ENCODE peak calls at places on chromosomes 1 and 21, in four cellular contexts. I is IMR-90, C is uterus, S is fibroblast of lung. E is an unnamed sample. For H3K27me3 and H3K36me3, the result is how much of the 10 kb centered on the place peaks cover.

GRCh38 chr1:67314696-67315095 is 7.0 kb downstream of the IL12RB2 start:
- DNase-seq in I (no peak), S (no peak), C (no peak), E (no peak)

GRCh38 chr1:39933956-39934941 is 20.7 kb upstream of the MFSD2A start:
- DNase-seq in S (peak), I (peak), C (peak), E (peak)

GRCh38 chr1:169031566-169032224 is 74.8 kb upstream of the ATP1B1 start:
- DNase-seq in I (no peak), S (no peak), C (peak), E (no peak)

GRCh38 chr1:180194546-180195207 is 35.4 kb upstream of the LHX4 start:
- DNase-seq in S (no peak), C (no peak), I (no peak), E (no peak)

GRCh38 chr1:112957133-112957812 is 1.3 kb upstream of the SLC16A1 start:
- DNase-seq in C (peak), S (peak), I (peak), E (peak)

GRCh38 chr1:170978371-170978900 is 43.1 kb downstream of the MROH9 start:
- DNase-seq in S (no peak), C (no peak), I (no peak), E (no peak)

GRCh38 chr1:230807551-230808267 is 60.5 kb downstream of the CAPN9 start:
- DNase-seq in S (no peak), I (no peak), C (no peak), E (no peak)

GRCh38 chr1:242747233-242747632 is 222.7 kb upstream of the PLD5 start:
- DNase-seq in I (no peak), S (no peak), C (no peak), E (no peak)

GRCh38 chr1:245771521-245772281 is 616.9 kb downstream of the KIF26B start:
- DNase-seq in I (peak), S (peak), C (no peak), E (peak)

GRCh38 chr1:18199462-18199861 is 91.9 kb downstream of the IGSF21 start:
- DNase-seq in S (no peak), C (no peak), I (no peak), E (no peak)

GRCh38 chr1:62466982-62467532 is 30.2 kb downstream of the USP1 start:
- DNase-seq in I (peak), S (no peak), C (no peak), E (no peak)

GRCh38 chr1:10980841-10981727 is 31.4 kb upstream of the TARDBP start:
- DNase-seq in S (peak), I (no peak), C (no peak), E (peak)

GRCh38 chr21:17688912-17689874 is 76.5 kb upstream of the BTG3 start:
- DNase-seq in I (peak), S (no peak), C (peak), E (peak)

GRCh38 chr1:205936846-205937707 is 6.2 kb downstream of the SLC26A9 start:
- DNase-seq in C (no peak), I (peak), S (peak), E (peak)

GRCh38 chr1:200890818-200891773 is 3.6 kb upstream of the INAVA start:
- DNase-seq in C (no peak), I (peak), S (peak), E (peak)

GRCh38 chr1:89761901-89762300 is 58.9 kb upstream of the LRRC8D start:
- DNase-seq in S (no peak), C (no peak), I (no peak), E (peak)

GRCh38 chr1:161071886-161072371 is 2.2 kb upstream of the ARHGAP30 start:
- DNase-seq in S (peak), I (no peak), C (no peak), E (peak)

GRCh38 chr1:187928717-187929116 is 1100.0 kb downstream of the PLA2G4A start:
- DNase-seq in C (no peak), S (no peak), I (no peak), E (no peak)

GRCh38 chr1:61081637-61082335 is 575 bp upstream of the NFIA start:
- DNase-seq in I (peak), S (peak), C (peak), E (no peak)

GRCh38 chr1:219875860-219876259 is 52.5 kb downstream of the SLC30A10 start:
- DNase-seq in I (no peak), S (no peak), C (no peak), E (no peak)

GRCh38 chr1:91889717-91890459 is 3.9 kb upstream of the TGFBR3 start:
- DNase-seq in S (peak), I (peak), C (no peak), E (peak)

GRCh38 chr1:170530972-170531757 is 801 bp upstream of the GORAB start:
- DNase-seq in S (peak), I (no peak), C (peak), E (no peak)

GRCh38 chr1:64220241-64220640 is 16.8 kb downstream of the UBE2U start:
- DNase-seq in C (no peak), S (peak), I (no peak), E (no peak)

GRCh38 chr1:203045821-203046594 is 19.7 kb downstream of the PPFIA4 start:
- DNase-seq in S (no peak), I (peak), C (peak), E (no peak)

GRCh38 chr1:152348447-152348846 is 11.4 kb downstream of the FLG2 start:
- DNase-seq in S (no peak), C (no peak), I (no peak), E (no peak)

GRCh38 chr1:165833358-165833757 is 5.9 kb downstream of the UCK2 start:
- DNase-seq in I (no peak), S (no peak), C (no peak), E (no peak)

GRCh38 chr1:13700521-13701273 is 709 bp downstream of the PRDM2 start:
- DNase-seq in S (peak), I (peak), C (peak), E (peak)

GRCh38 chr1:204319462-204319861 is 40.3 kb downstream of the PLEKHA6 start:
- DNase-seq in I (peak), C (no peak), S (peak), E (peak)

GRCh38 chr1:70896224-70896623 is 151.4 kb downstream of the PTGER3 start:
- DNase-seq in I (no peak), C (no peak), S (no peak), E (no peak)

GRCh38 chr1:53372501-53372951 is 44.7 kb upstream of the LRP8 start:
- DNase-seq in I (no peak), C (peak), S (no peak), E (no peak)

GRCh38 chr1:14608308-14608707 is 9.8 kb downstream of the KAZN start:
- DNase-seq in I (no peak), C (no peak), S (no peak), E (no peak)

GRCh38 chr1:6511056-6511455 is 19.6 kb upstream of the PLEKHG5 start:
- DNase-seq in C (no peak), S (no peak), I (no peak), E (no peak)

GRCh38 chr1:22461678-22462527 is 10.3 kb downstream of the ZBTB40 start:
- DNase-seq in I (no peak), S (no peak), C (no peak), E (no peak)

GRCh38 chr1:239387304-239388231 is 1.2 kb downstream of the CHRM3 start:
- DNase-seq in C (no peak), S (no peak), I (no peak), E (peak)

GRCh38 chr1:171081220-171081993 is 9.3 kb upstream of the FMO3 start:
- DNase-seq in S (peak), I (peak), C (no peak), E (no peak)

GRCh38 chr1:160217466-160218165 is 12.4 kb downstream of the PEA15 start:
- DNase-seq in C (no peak), S (peak), I (no peak), E (no peak)

GRCh38 chr1:4089421-4090175 is 189.5 kb upstream of the C1orf174 start:
- DNase-seq in S (no peak), I (no peak), C (no peak), E (no peak)

GRCh38 chr1:4090556-4090955 is 190.5 kb upstream of the C1orf174 start:
- DNase-seq in I (no peak), C (no peak), S (no peak), E (no peak)

GRCh38 chr1:4093856-4094565 is 193.9 kb upstream of the C1orf174 start:
- DNase-seq in S (no peak), C (no peak), I (no peak), E (no peak)

GRCh38 chr1:4090976-4091660 is 191.0 kb upstream of the C1orf174 start:
- DNase-seq in C (no peak), S (no peak), I (no peak), E (no peak)

GRCh38 chr1:4091996-4092395 is 191.9 kb upstream of the C1orf174 start:
- DNase-seq in I (no peak), C (no peak), S (no peak), E (no peak)
- H3K4me3 ChIP-seq in I (no peak), C (no peak), S (no peak), E (no peak)

DNA sequence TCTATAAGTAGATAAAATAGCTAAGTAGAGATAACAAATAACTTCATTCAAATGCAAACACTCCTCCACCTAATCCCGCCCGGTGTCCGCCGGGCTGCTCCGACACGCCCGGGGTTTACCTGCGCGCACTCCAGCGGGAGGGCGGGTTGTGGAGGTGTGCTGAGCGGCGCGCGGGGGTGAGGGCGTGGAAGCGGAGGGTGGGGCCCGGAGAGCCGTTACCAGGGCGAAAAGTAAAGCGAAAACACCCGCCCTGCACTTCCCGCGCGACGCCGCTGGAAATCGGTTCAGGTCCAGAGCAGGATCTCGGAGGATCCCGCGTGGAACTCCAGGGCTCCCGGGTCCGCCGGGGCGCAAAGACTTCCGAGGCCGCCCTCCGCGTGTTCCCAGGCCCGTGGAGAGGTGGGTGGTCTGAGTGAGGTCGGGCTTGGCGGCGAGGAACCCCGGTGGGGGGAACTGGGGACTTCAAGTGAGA is 1.8 kb upstream of the ATF3 start:
- DNase-seq in S (no peak), C (peak), I (no peak), E (no peak)
- H3K27me3 ChIP-seq in S (under half), C (under half), I (half or more), E (half or more)

GRCh38 chr1:8627728-8628127 is 189.7 kb downstream of the RERE start:
- DNase-seq in C (no peak), I (no peak), S (no peak), E (no peak)

GRCh38 chr1:8631163-8631562 is 186.3 kb downstream of the RERE start:
- DNase-seq in S (no peak), C (no peak), I (peak), E (no peak)

GRCh38 chr1:8629241-8630091 is 188.0 kb downstream of the RERE start:
- DNase-seq in C (no peak), I (peak), S (peak), E (peak)

GRCh38 chr1:8625480-8625879 is 192.0 kb downstream of the RERE start:
- DNase-seq in I (no peak), S (no peak), C (no peak), E (no peak)

GRCh38 chr1:8625981-8626898 is 191.2 kb downstream of the RERE start:
- DNase-seq in I (peak), S (peak), C (no peak), E (peak)
- H3K36me3 ChIP-seq in I (under half), S (under half), C (under half), E (under half)

GRCh38 chr1:27403931-27404330 is 11.5 kb downstream of the GPR3 start:
- DNase-seq in I (no peak), C (no peak), S (no peak), E (no peak)
- H3K4me3 ChIP-seq in I (no peak), C (no peak), S (no peak), E (no peak)

GRCh38 chr1:110637475-110637874 is 31.3 kb upstream of the KCNA2 start:
- DNase-seq in S (no peak), I (no peak), C (no peak), E (no peak)

GRCh38 chr1:110636149-110636935 is 30.2 kb upstream of the KCNA2 start:
- DNase-seq in I (no peak), C (no peak), S (no peak), E (no peak)

GRCh38 chr1:110638556-110638955 is 32.4 kb upstream of the KCNA2 start:
- DNase-seq in C (no peak), S (no peak), I (no peak), E (no peak)

GRCh38 chr1:110638062-110638461 is 31.9 kb upstream of the KCNA2 start:
- DNase-seq in S (no peak), C (no peak), I (no peak), E (no peak)

DNA sequence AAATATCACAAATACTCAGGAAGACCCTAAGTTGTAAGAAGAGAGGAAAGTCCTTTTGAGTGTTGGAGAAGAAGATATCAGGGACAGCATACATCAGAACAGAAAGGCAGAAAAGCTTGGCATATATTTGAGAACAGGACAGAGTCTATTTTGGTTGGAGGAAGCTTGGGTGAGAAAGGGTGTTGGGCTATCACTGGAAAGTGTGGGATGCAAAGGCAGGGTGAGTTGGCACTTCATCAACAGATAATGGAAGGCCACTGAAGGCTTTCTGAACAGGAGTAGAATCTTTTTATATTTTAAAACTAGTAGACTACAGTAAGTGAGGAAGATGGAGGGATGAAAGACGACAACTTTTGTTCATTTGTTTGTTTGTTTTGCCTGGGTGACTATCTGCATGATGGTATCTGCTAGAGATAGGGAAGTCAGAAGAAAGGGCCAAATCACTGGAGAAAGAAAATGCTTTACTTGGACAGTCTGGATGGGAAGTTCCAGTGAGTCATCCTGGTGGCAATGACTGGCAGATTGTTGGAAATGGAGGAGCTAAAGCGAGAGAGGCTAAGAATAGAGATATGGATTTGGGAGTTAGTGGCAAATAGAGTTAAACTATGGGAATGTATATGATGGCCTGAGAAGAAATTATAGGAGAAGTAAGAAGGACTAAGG is 33.7 kb upstream of the KCNA2 start:
- DNase-seq in C (no peak), I (peak), S (no peak), E (peak)
- H3K27me3 ChIP-seq in C (under half), I (under half), S (under half), E (under half)

DNA sequence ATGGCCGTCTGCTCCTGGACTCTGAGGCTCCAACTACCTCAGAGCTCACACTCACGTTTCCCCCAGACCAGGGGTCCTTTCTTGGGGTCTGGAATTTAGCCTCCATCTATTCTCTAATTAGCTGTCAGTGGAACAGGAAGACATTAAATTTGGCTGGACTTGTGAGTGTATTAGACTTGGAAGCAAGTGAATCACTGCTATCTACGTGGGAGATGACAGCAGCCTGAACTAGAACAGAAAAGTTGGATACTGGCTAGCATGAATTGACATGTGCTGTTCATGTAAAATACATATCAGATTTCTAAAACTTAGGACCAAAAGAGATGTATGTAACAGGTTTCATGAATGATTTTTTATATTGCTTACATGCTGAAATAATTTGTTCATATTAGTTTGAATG is 28.0 kb downstream of the TAF5L start:
- DNase-seq in S (peak), C (no peak), I (peak), E (no peak)
- H3K36me3 ChIP-seq in S (under half), C (under half), I (under half), E (half or more)

GRCh38 chr1:1540817-1541628 is 599 bp upstream of the TMEM240 start:
- DNase-seq in S (no peak), I (no peak), C (no peak), E (no peak)
- H3K4me3 ChIP-seq in S (peak), I (peak), C (peak), E (no peak)

GRCh38 chr1:38600905-38601304 is 258.7 kb downstream of the RRAGC start:
- DNase-seq in S (no peak), C (no peak), I (no peak), E (no peak)
- H3K27me3 ChIP-seq in S (under half), C (under half), I (under half), E (under half)

E was measured in MG63.